ENCODE peak calls at places on chromosomes 12 and 14, in ten cellular contexts. One of them, this sample, is unnamed.

GRCh38 chr14:100193417-100194357 is 34.2 kb upstream of the DEGS2 start:
- DNase-seq in D341Med: no peak
- DNase-seq in ascending aorta: peak
- DNase-seq in NCI-H510A treated with DMSO at 0.1 percent for 48 hours: no peak
- DNase-seq in DND-41: no peak
- DNase-seq in SK-MEL-5: peak
- DNase-seq in dorsolateral prefrontal cortex: peak
- DNase-seq in non-pigmented ciliary epithelial cell: no peak
- DNase-seq in ureter: no peak
- DNase-seq in NCI-H1417 treated with DMSO at 0.1 percent for 48 hours: no peak
- DNase-seq in this sample: no peak

GRCh38 chr12:52217223-52217622 is 15.8 kb upstream of the KRT7 start:
- DNase-seq in NCI-H1417 treated with DMSO at 0.1 percent for 48 hours: no peak
- DNase-seq in ureter: peak
- DNase-seq in non-pigmented ciliary epithelial cell: no peak
- DNase-seq in NCI-H510A treated with DMSO at 0.1 percent for 48 hours: peak
- DNase-seq in DND-41: no peak
- DNase-seq in dorsolateral prefrontal cortex: peak
- DNase-seq in D341Med: no peak
- DNase-seq in SK-MEL-5: no peak
- DNase-seq in ascending aorta: no peak
- DNase-seq in this sample: no peak

GRCh38 chr14:61396279-61396678 is 74.9 kb downstream of the PRKCH start:
- DNase-seq in DND-41: no peak
- DNase-seq in non-pigmented ciliary epithelial cell: no peak
- DNase-seq in SK-MEL-5: no peak
- DNase-seq in ascending aorta: no peak
- DNase-seq in NCI-H1417 treated with DMSO at 0.1 percent for 48 hours: no peak
- DNase-seq in D341Med: no peak
- DNase-seq in ureter: no peak
- DNase-seq in dorsolateral prefrontal cortex: no peak
- DNase-seq in NCI-H510A treated with DMSO at 0.1 percent for 48 hours: no peak
- DNase-seq in this sample: no peak

GRCh38 chr12:75548879-75549278 is 37.5 kb upstream of the KRR1 start:
- DNase-seq in NCI-H510A treated with DMSO at 0.1 percent for 48 hours: peak
- DNase-seq in NCI-H1417 treated with DMSO at 0.1 percent for 48 hours: no peak
- DNase-seq in D341Med: no peak
- DNase-seq in SK-MEL-5: no peak
- DNase-seq in dorsolateral prefrontal cortex: no peak
- DNase-seq in non-pigmented ciliary epithelial cell: no peak
- DNase-seq in ureter: no peak
- DNase-seq in ascending aorta: no peak
- DNase-seq in DND-41: no peak
- DNase-seq in this sample: no peak

GRCh38 chr12:33708935-33709334 is 269.3 kb upstream of the SYT10 start:
- DNase-seq in NCI-H1417 treated with DMSO at 0.1 percent for 48 hours: no peak
- DNase-seq in SK-MEL-5: no peak
- DNase-seq in ascending aorta: no peak
- DNase-seq in D341Med: no peak
- DNase-seq in non-pigmented ciliary epithelial cell: no peak
- DNase-seq in ureter: no peak
- DNase-seq in dorsolateral prefrontal cortex: no peak
- DNase-seq in NCI-H510A treated with DMSO at 0.1 percent for 48 hours: no peak
- DNase-seq in DND-41: no peak
- DNase-seq in this sample: no peak

GRCh38 chr14:102055181-102055901 is 31.5 kb downstream of the HSP90AA1 start:
- DNase-seq in ascending aorta: no peak
- DNase-seq in DND-41: no peak
- DNase-seq in SK-MEL-5: no peak
- DNase-seq in non-pigmented ciliary epithelial cell: peak
- DNase-seq in NCI-H1417 treated with DMSO at 0.1 percent for 48 hours: no peak
- DNase-seq in D341Med: peak
- DNase-seq in NCI-H510A treated with DMSO at 0.1 percent for 48 hours: no peak
- DNase-seq in ureter: no peak
- DNase-seq in dorsolateral prefrontal cortex: no peak
- DNase-seq in this sample: no peak

GRCh38 chr12:124369055-124369900 is 74.4 kb downstream of the RFLNA start:
- DNase-seq in ureter: peak
- DNase-seq in dorsolateral prefrontal cortex: peak
- DNase-seq in non-pigmented ciliary epithelial cell: peak
- DNase-seq in DND-41: no peak
- DNase-seq in D341Med: no peak
- DNase-seq in NCI-H510A treated with DMSO at 0.1 percent for 48 hours: no peak
- DNase-seq in SK-MEL-5: peak
- DNase-seq in ascending aorta: peak
- DNase-seq in NCI-H1417 treated with DMSO at 0.1 percent for 48 hours: no peak
- DNase-seq in this sample: peak

GRCh38 chr14:77346495-77346894 is 25.7 kb downstream of the GSTZ1 start:
- DNase-seq in D341Med: no peak
- DNase-seq in NCI-H1417 treated with DMSO at 0.1 percent for 48 hours: no peak
- DNase-seq in SK-MEL-5: no peak
- DNase-seq in non-pigmented ciliary epithelial cell: no peak
- DNase-seq in DND-41: no peak
- DNase-seq in ureter: no peak
- DNase-seq in ascending aorta: no peak
- DNase-seq in NCI-H510A treated with DMSO at 0.1 percent for 48 hours: no peak
- DNase-seq in dorsolateral prefrontal cortex: no peak
- DNase-seq in this sample: no peak

GRCh38 chr14:99423434-99423833 is 57.2 kb downstream of the SETD3 start:
- DNase-seq in non-pigmented ciliary epithelial cell: no peak
- DNase-seq in D341Med: no peak
- DNase-seq in dorsolateral prefrontal cortex: no peak
- DNase-seq in NCI-H510A treated with DMSO at 0.1 percent for 48 hours: no peak
- DNase-seq in ascending aorta: no peak
- DNase-seq in SK-MEL-5: no peak
- DNase-seq in DND-41: no peak
- DNase-seq in ureter: no peak
- DNase-seq in NCI-H1417 treated with DMSO at 0.1 percent for 48 hours: no peak
- DNase-seq in this sample: no peak

GRCh38 chr12:124213606-124214347 is 81.1 kb upstream of the RFLNA start:
- DNase-seq in SK-MEL-5: no peak
- DNase-seq in ureter: no peak
- DNase-seq in NCI-H510A treated with DMSO at 0.1 percent for 48 hours: no peak
- DNase-seq in dorsolateral prefrontal cortex: no peak
- DNase-seq in DND-41: no peak
- DNase-seq in ascending aorta: peak
- DNase-seq in D341Med: no peak
- DNase-seq in non-pigmented ciliary epithelial cell: no peak
- DNase-seq in NCI-H1417 treated with DMSO at 0.1 percent for 48 hours: no peak
- DNase-seq in this sample: no peak

GRCh38 chr12:91854725-91855124 is 290.9 kb downstream of the BTG1 start:
- DNase-seq in NCI-H510A treated with DMSO at 0.1 percent for 48 hours: no peak
- DNase-seq in D341Med: no peak
- DNase-seq in ascending aorta: no peak
- DNase-seq in dorsolateral prefrontal cortex: no peak
- DNase-seq in non-pigmented ciliary epithelial cell: no peak
- DNase-seq in NCI-H1417 treated with DMSO at 0.1 percent for 48 hours: no peak
- DNase-seq in DND-41: no peak
- DNase-seq in ureter: no peak
- DNase-seq in SK-MEL-5: peak
- DNase-seq in this sample: no peak

GRCh38 chr12:54592316-54592715 is 3.9 kb upstream of the PPP1R1A start:
- DNase-seq in NCI-H1417 treated with DMSO at 0.1 percent for 48 hours: no peak
- DNase-seq in SK-MEL-5: no peak
- DNase-seq in non-pigmented ciliary epithelial cell: no peak
- DNase-seq in dorsolateral prefrontal cortex: peak
- DNase-seq in ureter: no peak
- DNase-seq in ascending aorta: no peak
- DNase-seq in DND-41: no peak
- DNase-seq in D341Med: no peak
- DNase-seq in NCI-H510A treated with DMSO at 0.1 percent for 48 hours: no peak
- DNase-seq in this sample: no peak

GRCh38 chr12:59780605-59781135 is 184.8 kb downstream of the SLC16A7 start:
- DNase-seq in non-pigmented ciliary epithelial cell: peak
- DNase-seq in ascending aorta: no peak
- DNase-seq in DND-41: no peak
- DNase-seq in SK-MEL-5: peak
- DNase-seq in D341Med: peak
- DNase-seq in NCI-H1417 treated with DMSO at 0.1 percent for 48 hours: no peak
- DNase-seq in NCI-H510A treated with DMSO at 0.1 percent for 48 hours: no peak
- DNase-seq in ureter: no peak
- DNase-seq in dorsolateral prefrontal cortex: no peak
- DNase-seq in this sample: no peak

GRCh38 chr12:75820848-75821578 is 210.6 kb downstream of the PHLDA1 start:
- DNase-seq in D341Med: peak
- DNase-seq in dorsolateral prefrontal cortex: no peak
- DNase-seq in SK-MEL-5: no peak
- DNase-seq in DND-41: no peak
- DNase-seq in ascending aorta: peak
- DNase-seq in NCI-H1417 treated with DMSO at 0.1 percent for 48 hours: no peak
- DNase-seq in NCI-H510A treated with DMSO at 0.1 percent for 48 hours: no peak
- DNase-seq in non-pigmented ciliary epithelial cell: no peak
- DNase-seq in ureter: peak
- DNase-seq in this sample: peak

GRCh38 chr12:76470028-76470939 is 89.3 kb downstream of the OSBPL8 start:
- DNase-seq in dorsolateral prefrontal cortex: no peak
- DNase-seq in NCI-H1417 treated with DMSO at 0.1 percent for 48 hours: no peak
- DNase-seq in D341Med: no peak
- DNase-seq in ascending aorta: no peak
- DNase-seq in DND-41: no peak
- DNase-seq in ureter: no peak
- DNase-seq in non-pigmented ciliary epithelial cell: peak
- DNase-seq in SK-MEL-5: peak
- DNase-seq in NCI-H510A treated with DMSO at 0.1 percent for 48 hours: no peak
- DNase-seq in this sample: peak

GRCh38 chr12:132133952-132134652 is 10.0 kb downstream of the DDX51 start:
- DNase-seq in DND-41: no peak
- DNase-seq in SK-MEL-5: no peak
- DNase-seq in ascending aorta: no peak
- DNase-seq in NCI-H1417 treated with DMSO at 0.1 percent for 48 hours: peak
- DNase-seq in D341Med: peak
- DNase-seq in ureter: no peak
- DNase-seq in non-pigmented ciliary epithelial cell: no peak
- DNase-seq in NCI-H510A treated with DMSO at 0.1 percent for 48 hours: peak
- DNase-seq in dorsolateral prefrontal cortex: no peak
- DNase-seq in this sample: no peak

GRCh38 chr14:104604461-104605449 is at the start of gene TMEM179:
- DNase-seq in NCI-H1417 treated with DMSO at 0.1 percent for 48 hours: peak
- DNase-seq in non-pigmented ciliary epithelial cell: no peak
- DNase-seq in D341Med: peak
- DNase-seq in ascending aorta: peak
- DNase-seq in DND-41: no peak
- DNase-seq in SK-MEL-5: no peak
- DNase-seq in dorsolateral prefrontal cortex: peak
- DNase-seq in ureter: peak
- DNase-seq in NCI-H510A treated with DMSO at 0.1 percent for 48 hours: peak
- DNase-seq in this sample: no peak

GRCh38 chr12:132582058-132582420 is 28.3 kb downstream of the LRCOL1 start:
- DNase-seq in NCI-H1417 treated with DMSO at 0.1 percent for 48 hours: no peak
- DNase-seq in ascending aorta: no peak
- DNase-seq in DND-41: no peak
- DNase-seq in non-pigmented ciliary epithelial cell: no peak
- DNase-seq in dorsolateral prefrontal cortex: no peak
- DNase-seq in ureter: no peak
- DNase-seq in SK-MEL-5: no peak
- DNase-seq in D341Med: no peak
- DNase-seq in NCI-H510A treated with DMSO at 0.1 percent for 48 hours: no peak
- DNase-seq in this sample: no peak

GRCh38 chr12:110743571-110744093 is 941 bp upstream of the PPP1CC start:
- DNase-seq in non-pigmented ciliary epithelial cell: no peak
- DNase-seq in DND-41: no peak
- DNase-seq in NCI-H1417 treated with DMSO at 0.1 percent for 48 hours: no peak
- DNase-seq in dorsolateral prefrontal cortex: no peak
- DNase-seq in D341Med: no peak
- DNase-seq in NCI-H510A treated with DMSO at 0.1 percent for 48 hours: no peak
- DNase-seq in ureter: peak
- DNase-seq in ascending aorta: peak
- DNase-seq in SK-MEL-5: peak
- DNase-seq in this sample: no peak

GRCh38 chr12:30990776-30991175 is 64.2 kb downstream of the TSPAN11 start:
- DNase-seq in SK-MEL-5: no peak
- DNase-seq in dorsolateral prefrontal cortex: no peak
- DNase-seq in NCI-H510A treated with DMSO at 0.1 percent for 48 hours: no peak
- DNase-seq in non-pigmented ciliary epithelial cell: no peak
- DNase-seq in D341Med: no peak
- DNase-seq in ascending aorta: no peak
- DNase-seq in DND-41: no peak
- DNase-seq in ureter: no peak
- DNase-seq in NCI-H1417 treated with DMSO at 0.1 percent for 48 hours: no peak
- DNase-seq in this sample: no peak

GRCh38 chr12:79614730-79615129 is 76.0 kb downstream of the PAWR start:
- DNase-seq in dorsolateral prefrontal cortex: no peak
- DNase-seq in NCI-H1417 treated with DMSO at 0.1 percent for 48 hours: no peak
- DNase-seq in NCI-H510A treated with DMSO at 0.1 percent for 48 hours: peak
- DNase-seq in SK-MEL-5: no peak
- DNase-seq in D341Med: no peak
- DNase-seq in DND-41: no peak
- DNase-seq in ureter: no peak
- DNase-seq in ascending aorta: no peak
- DNase-seq in non-pigmented ciliary epithelial cell: no peak
- DNase-seq in this sample: no peak

GRCh38 chr14:53807580-53807979 is 149.0 kb downstream of the BMP4 start:
- DNase-seq in dorsolateral prefrontal cortex: no peak
- DNase-seq in SK-MEL-5: no peak
- DNase-seq in D341Med: no peak
- DNase-seq in ureter: no peak
- DNase-seq in NCI-H510A treated with DMSO at 0.1 percent for 48 hours: no peak
- DNase-seq in DND-41: no peak
- DNase-seq in ascending aorta: no peak
- DNase-seq in NCI-H1417 treated with DMSO at 0.1 percent for 48 hours: no peak
- DNase-seq in non-pigmented ciliary epithelial cell: no peak
- DNase-seq in this sample: no peak